ENCODE peak calls at places on chromosomes 5 and 9, in eight cellular contexts. S is SK-N-SH, Z is thoracic aorta, K is heart right ventricle, N is Karpas-422, T is H9, O is sigmoid colon, R is upper lobe of right lung. H is an unnamed sample. For H3K9me3, the result is how much of the 10 kb centered on the place peaks cover.

GRCh38 chr5:96254980-96255681 is 177.9 kb downstream of the PCSK1 start:
- DNase-seq in O (no peak), N (no peak), R (no peak), K (no peak), Z (no peak), T (no peak), S (no peak), H (no peak)

GRCh38 chr5:148926207-148926606 is 99.8 kb downstream of the ADRB2 start:
- DNase-seq in K (no peak), R (no peak), S (no peak), N (no peak), Z (no peak), T (no peak), O (no peak), H (no peak)

GRCh38 chr5:139275536-139276297 is 17.8 kb upstream of the MATR3 start:
- DNase-seq in R (no peak), K (no peak), N (no peak), S (no peak), O (no peak), T (no peak), Z (no peak), H (no peak)

GRCh38 chr5:115831163-115831768 is 10.1 kb downstream of the ATG12 start:
- DNase-seq in O (no peak), Z (no peak), T (no peak), N (peak), R (no peak), K (no peak), S (peak), H (no peak)

GRCh38 chr5:122586351-122586750 is 188.5 kb upstream of the SNX2 start:
- DNase-seq in O (no peak), K (no peak), R (no peak), S (no peak), N (no peak), Z (no peak), T (no peak), H (no peak)

GRCh38 chr5:10452768-10453331 is 11.2 kb downstream of the ROPN1L start:
- DNase-seq in K (no peak), Z (no peak), N (peak), O (no peak), T (peak), S (peak), R (no peak), H (no peak)

GRCh38 chr9:69971643-69972449 is 71.8 kb upstream of the MAMDC2 start:
- DNase-seq in S (peak), R (peak), Z (peak), N (peak), K (peak), T (peak), O (peak), H (peak)

GRCh38 chr5:136058972-136059354 is 30.2 kb downstream of the TGFBI start:
- DNase-seq in S (no peak), R (no peak), K (no peak), O (no peak), N (no peak), T (no peak), Z (no peak), H (peak)

GRCh38 chr5:159969966-159970365 is 39.0 kb upstream of the TTC1 start:
- DNase-seq in T (no peak), S (no peak), K (no peak), N (no peak), R (no peak), Z (no peak), O (no peak), H (no peak)

GRCh38 chr9:12815895-12816294 is 41.1 kb downstream of the LURAP1L start:
- DNase-seq in K (no peak), S (no peak), N (no peak), Z (no peak), O (no peak), R (no peak), T (no peak), H (no peak)

GRCh38 chr9:26169684-26170083 is 491.4 kb upstream of the TUSC1 start:
- DNase-seq in S (no peak), N (no peak), K (no peak), R (no peak), O (no peak), T (no peak), Z (no peak), H (no peak)

GRCh38 chr9:98584059-98584458 is 124.7 kb downstream of the GABBR2 start:
- DNase-seq in K (no peak), O (no peak), N (no peak), S (no peak), R (no peak), T (no peak), Z (no peak), H (peak)

GRCh38 chr5:174606646-174607045 is 117.7 kb upstream of the MSX2 start:
- DNase-seq in S (no peak), R (no peak), K (no peak), Z (no peak), T (no peak), N (no peak), O (no peak), H (no peak)

GRCh38 chr9:15239816-15240215 is 67.2 kb downstream of the TTC39B start:
- DNase-seq in K (no peak), T (no peak), R (no peak), O (no peak), S (no peak), Z (no peak), N (no peak), H (no peak)

GRCh38 chr9:77896269-77897245 is 135.1 kb downstream of the GNAQ start:
- DNase-seq in K (no peak), N (no peak), Z (no peak), R (no peak), O (no peak), S (peak), T (no peak), H (no peak)

GRCh38 chr5:13976867-13977479 is 32.5 kb upstream of the DNAH5 start:
- DNase-seq in N (no peak), K (no peak), S (peak), Z (no peak), R (no peak), O (no peak), T (no peak), H (no peak)

GRCh38 chr9:4740623-4741364 is at the start of gene AK3:
- DNase-seq in Z (peak), S (peak), N (peak), R (peak), O (peak), T (peak), K (peak), H (peak)

GRCh38 chr9:95721132-95721531 is 154.4 kb upstream of the ERCC6L2 start:
- DNase-seq in O (no peak), S (peak), R (no peak), Z (no peak), T (no peak), K (no peak), N (no peak), H (no peak)

GRCh38 chr5:139659673-139660072 is 11.5 kb downstream of the CXXC5 start:
- DNase-seq in Z (no peak), T (no peak), R (peak), S (no peak), K (no peak), O (no peak), N (no peak), H (no peak)

GRCh38 chr9:117535439-117535838 is 120.6 kb upstream of the ASTN2 start:
- DNase-seq in Z (no peak), S (no peak), K (no peak), O (no peak), N (no peak), R (no peak), T (peak), H (no peak)

GRCh38 chr9:28883209-28883608 is 1309.9 kb upstream of the C9orf72 start:
- DNase-seq in N (no peak), K (no peak), T (no peak), Z (no peak), O (no peak), S (no peak), R (no peak), H (no peak)

DNA sequence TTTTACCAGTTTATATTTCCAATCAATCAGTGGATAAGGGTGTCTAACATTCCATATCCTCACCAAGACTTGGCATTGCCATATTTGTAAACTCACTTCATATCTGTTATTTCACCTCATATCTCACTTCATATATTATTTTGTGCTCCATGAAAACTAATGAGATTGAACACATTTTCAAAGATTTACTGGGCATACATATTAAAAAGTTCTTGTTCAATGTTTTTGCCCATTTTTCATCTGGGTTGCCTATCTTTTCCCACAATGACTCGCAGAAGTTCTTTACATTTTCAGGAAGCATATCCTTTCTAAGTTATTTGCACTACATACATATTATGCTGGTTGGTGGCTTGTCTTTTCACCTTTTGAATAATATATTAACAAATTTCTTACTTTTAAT is 15.3 kb downstream of the ZNF510 start:
- DNase-seq in N (no peak), T (no peak), R (no peak), K (no peak), O (no peak), S (no peak), Z (no peak), H (no peak)
- H3K9me3 ChIP-seq in N (half or more), T (half or more), R (half or more), K (half or more), O (half or more), S (half or more), Z (half or more), H (half or more)

GRCh38 chr5:12480487-12480886 is 576.2 kb upstream of the CTNND2 start:
- DNase-seq in T (no peak), O (no peak), Z (no peak), R (no peak), S (no peak), N (no peak), K (no peak), H (no peak)
- H3K9me3 ChIP-seq in T (under half), O (under half), Z (under half), R (under half), S (under half), N (under half), K (under half), H (under half)

DNA sequence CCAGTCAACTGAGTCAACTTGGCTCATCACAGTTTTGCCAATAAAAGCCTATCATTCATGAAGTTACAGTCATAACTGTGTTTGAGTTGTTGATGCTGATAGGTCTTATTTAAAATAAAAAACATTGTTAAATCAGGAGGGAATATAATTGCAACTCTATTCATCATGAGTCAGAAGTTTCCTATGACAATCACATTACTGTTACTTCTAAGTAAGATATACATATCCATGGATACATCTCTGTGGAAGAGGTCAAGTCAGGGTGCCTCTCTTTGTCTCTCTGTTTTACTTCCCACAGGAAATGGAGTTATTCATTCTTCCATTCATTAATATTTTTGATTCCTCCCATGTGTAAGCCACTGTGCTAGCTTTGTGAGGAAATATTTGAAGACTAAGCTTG is 2015.4 kb upstream of the WWC1 start:
- DNase-seq in Z (no peak), N (no peak), R (no peak), K (no peak), T (no peak), S (no peak), O (no peak), H (no peak)
- H3K9me3 ChIP-seq in Z (under half), N (under half), R (under half), K (under half), T (under half), S (under half), O (under half), H (under half)

GRCh38 chr5:128020012-128020411 is 63.6 kb upstream of the SLC12A2 start:
- DNase-seq in Z (no peak), K (no peak), R (no peak), O (no peak), T (no peak), S (no peak), N (no peak), H (no peak)

GRCh38 chr5:128014578-128014977 is 69.0 kb upstream of the SLC12A2 start:
- DNase-seq in K (no peak), S (no peak), R (no peak), Z (no peak), N (no peak), T (no peak), O (no peak), H (no peak)

GRCh38 chr5:128015478-128015877 is 68.1 kb upstream of the SLC12A2 start:
- DNase-seq in S (no peak), N (no peak), R (no peak), T (no peak), K (no peak), Z (no peak), O (no peak), H (no peak)

GRCh38 chr5:128019391-128019790 is 64.2 kb upstream of the SLC12A2 start:
- DNase-seq in N (no peak), Z (no peak), S (no peak), R (no peak), O (no peak), K (no peak), T (no peak), H (no peak)

GRCh38 chr5:128015978-128016377 is 67.6 kb upstream of the SLC12A2 start:
- DNase-seq in K (no peak), T (no peak), O (no peak), R (no peak), Z (no peak), S (no peak), N (no peak), H (no peak)
- H3K9me3 ChIP-seq in K (under half), T (under half), O (under half), R (under half), Z (under half), S (under half), N (under half), H (under half)

DNA sequence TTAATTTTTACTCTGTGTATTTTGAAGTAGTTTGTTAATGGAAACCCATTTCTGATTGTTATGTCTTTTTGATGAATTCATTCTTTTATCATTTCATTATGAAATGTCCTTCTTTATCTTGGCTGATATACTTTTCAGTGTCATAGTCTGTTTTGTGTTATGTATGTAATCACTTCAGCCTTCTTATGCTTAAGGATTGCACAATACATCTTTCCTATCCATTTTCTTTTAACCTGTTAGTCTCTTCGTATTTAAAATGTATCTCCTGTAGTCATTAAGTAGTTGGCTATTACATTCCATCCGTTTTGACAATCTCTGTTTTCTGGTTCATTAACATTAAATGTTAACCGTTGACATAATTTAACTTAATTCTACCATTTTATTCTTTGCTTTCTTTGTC is 344.6 kb upstream of the CTNND2 start:
- DNase-seq in N (no peak), K (no peak), Z (no peak), T (no peak), O (no peak), R (no peak), S (no peak), H (no peak)
- H3K9me3 ChIP-seq in N (under half), K (under half), Z (under half), T (under half), O (under half), R (under half), S (under half), H (under half)

GRCh38 chr5:81675420-81675819 is 75.5 kb downstream of the SSBP2 start:
- DNase-seq in O (no peak), K (no peak), R (no peak), S (no peak), T (no peak), Z (no peak), N (no peak), H (no peak)
- H3K9me3 ChIP-seq in O (under half), K (under half), R (under half), S (under half), T (under half), Z (under half), N (under half), H (under half)

DNA sequence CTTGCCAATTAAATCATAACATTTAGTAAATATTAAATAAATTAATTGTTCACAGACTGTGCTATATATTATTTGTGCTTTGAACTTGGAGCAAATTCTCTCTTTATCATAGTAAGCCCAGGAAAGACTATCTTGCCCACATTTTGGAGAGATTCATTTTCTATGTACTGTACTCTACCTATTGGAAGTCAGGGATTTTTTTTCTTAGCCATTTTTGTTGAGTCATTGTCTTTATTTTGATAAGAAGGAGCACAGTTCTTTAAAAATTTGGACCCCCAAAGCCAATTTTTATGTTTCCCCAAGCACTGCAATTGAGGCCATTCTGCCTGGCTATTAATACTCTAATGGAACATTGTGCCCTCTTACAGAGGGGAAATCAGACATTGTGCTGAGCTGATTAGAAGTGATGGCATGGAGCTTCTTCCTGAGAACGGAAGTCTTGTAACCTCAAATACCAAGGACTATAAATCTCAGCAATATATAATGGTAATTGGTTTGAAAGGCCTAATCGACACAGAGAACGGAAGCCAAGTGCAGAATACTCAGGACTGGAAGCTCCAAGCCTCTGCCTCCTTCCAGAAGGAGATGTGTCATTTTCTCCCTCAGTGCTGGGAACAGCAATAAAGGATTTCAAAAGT is 188.8 kb upstream of the PAPPA start:
- DNase-seq in Z (no peak), T (no peak), N (no peak), O (no peak), K (no peak), R (no peak), S (no peak), H (no peak)
- H3K9me3 ChIP-seq in Z (under half), T (under half), N (under half), O (under half), K (under half), R (under half), S (under half), H (under half)

GRCh38 chr5:179346401-179346800 is 1.1 kb upstream of the ADAMTS2 start:
- DNase-seq in T (no peak), Z (no peak), K (no peak), S (no peak), R (no peak), N (no peak), O (no peak), H (no peak)

GRCh38 chr5:179344301-179345178 is 721 bp downstream of the ADAMTS2 start:
- DNase-seq in O (no peak), Z (no peak), S (peak), T (no peak), N (no peak), K (no peak), R (no peak), H (no peak)

GRCh38 chr5:179345429-179346321 is at the start of gene ADAMTS2:
- DNase-seq in T (peak), R (no peak), O (peak), K (peak), S (peak), Z (no peak), N (no peak), H (peak)

GRCh38 chr5:179343902-179344300 is 1.4 kb downstream of the ADAMTS2 start:
- DNase-seq in T (peak), O (no peak), R (no peak), N (no peak), Z (no peak), K (peak), S (peak), H (no peak)

GRCh38 chr5:179345179-179345428 is 157 bp downstream of the ADAMTS2 start:
- DNase-seq in S (no peak), Z (no peak), T (no peak), R (no peak), N (no peak), O (no peak), K (no peak), H (no peak)
- H3K9me3 ChIP-seq in S (under half), Z (under half), T (under half), R (under half), N (under half), O (under half), K (under half), H (under half)

H was measured in ascending aorta.